ENCODE peak calls at places on chromosome 19, in ten cellular contexts. S, R, A, O, C, D, W, N, P and K are unnamed samples.

GRCh38 chr19:14048439-14049153 is 13.3 kb downstream of the PALM3 start:
- DNase-seq in N (peak), C (peak), P (no peak), W (no peak), O (peak), R (no peak), D (peak), S (peak), A (peak), K (peak)

GRCh38 chr19:16739546-16739945 is 19.9 kb downstream of the NWD1 start:
- DNase-seq in C (no peak), P (no peak), D (no peak), O (no peak), N (no peak), R (no peak), S (no peak), A (no peak), W (no peak), K (no peak)

GRCh38 chr19:39524495-39524894 is 8.2 kb downstream of the EID2B start:
- DNase-seq in R (no peak), D (no peak), S (no peak), A (no peak), N (no peak), O (no peak), C (no peak), W (no peak), P (no peak), K (no peak)

GRCh38 chr19:19062454-19063182 is 1.2 kb upstream of the SLC25A42 start:
- DNase-seq in C (no peak), S (peak), P (peak), R (no peak), O (no peak), A (no peak), W (peak), N (no peak), D (no peak), K (no peak)

GRCh38 chr19:44548736-44549135 is 19.3 kb upstream of the CEACAM20 start:
- DNase-seq in N (no peak), A (no peak), S (no peak), O (no peak), W (peak), P (no peak), D (no peak), C (no peak), R (no peak), K (no peak)

GRCh38 chr19:4130635-4131438 is 6.9 kb upstream of the MAP2K2 start:
- DNase-seq in A (no peak), O (no peak), C (no peak), D (no peak), S (no peak), P (no peak), W (peak), N (no peak), R (no peak), K (no peak)

GRCh38 chr19:412356-413355 is 3.7 kb upstream of the C2CD4C start:
- DNase-seq in C (no peak), D (no peak), R (peak), O (peak), S (no peak), W (no peak), A (peak), P (no peak), N (peak), K (no peak)

GRCh38 chr19:16825312-16826168 is 3.7 kb upstream of the SIN3B start:
- DNase-seq in S (peak), O (no peak), C (no peak), W (no peak), A (no peak), D (no peak), R (no peak), P (peak), N (peak), K (no peak)

GRCh38 chr19:55373993-55374757 is 2.5 kb upstream of the TMEM190 start:
- DNase-seq in R (no peak), P (no peak), D (no peak), A (no peak), W (no peak), N (no peak), C (no peak), S (no peak), O (no peak), K (no peak)

GRCh38 chr19:14181906-14182305 is 24.1 kb downstream of the ADGRL1 start:
- DNase-seq in R (no peak), N (no peak), D (no peak), O (no peak), A (no peak), P (no peak), C (no peak), W (no peak), S (no peak), K (no peak)

GRCh38 chr19:30567535-30568232 is 195.5 kb downstream of the ZNF536 start:
- DNase-seq in S (no peak), D (no peak), W (no peak), C (no peak), R (no peak), P (no peak), N (no peak), A (no peak), O (no peak), K (no peak)

GRCh38 chr19:5895890-5896289 is 7.7 kb downstream of the NDUFA11 start:
- DNase-seq in C (no peak), A (no peak), P (no peak), R (no peak), O (no peak), D (no peak), W (no peak), N (no peak), S (no peak), K (no peak)

GRCh38 chr19:6501740-6502648 is at the start of gene TUBB4A:
- DNase-seq in W (no peak), O (peak), A (peak), D (peak), N (peak), S (no peak), R (peak), P (peak), C (no peak), K (peak)

GRCh38 chr19:3211191-3211590 is 13.3 kb upstream of the CELF5 start:
- DNase-seq in P (no peak), O (no peak), D (no peak), R (no peak), C (no peak), W (no peak), N (no peak), S (no peak), A (peak), K (no peak)

GRCh38 chr19:6611441-6611852 is 20.5 kb upstream of the CD70 start:
- DNase-seq in W (no peak), P (no peak), A (no peak), O (no peak), N (no peak), R (no peak), S (no peak), D (no peak), C (no peak), K (no peak)

GRCh38 chr19:5397804-5398692 is 57.2 kb upstream of the ZNRF4 start:
- DNase-seq in A (no peak), O (no peak), C (no peak), P (no peak), W (no peak), R (no peak), N (no peak), D (no peak), S (no peak), K (no peak)